ENCODE peak calls at places on chromosomes 1 and 21, in nine cellular contexts. I is cardiac muscle cell; E is psoas muscle; F is sigmoid colon; O is left ventricle myocardium inferior; C is IMR-90; T is CD8-positive, alpha-beta T cell; R is gastrocnemius medialis; Q is colonic mucosa. L is an unnamed sample. For H3K36me3, the result is how much of the 10 kb centered on the place peaks cover.

GRCh38 chr21:29939859-29940245 is at the start of gene GRIK1:
- DNase-seq in I (peak), E (no peak), F (no peak), O (no peak), C (no peak), T (no peak), R (no peak), Q (no peak), L (no peak)

GRCh38 chr1:23114424-23115079 is 54.1 kb downstream of the LUZP1 start:
- DNase-seq in I (peak), E (no peak), F (no peak), O (no peak), C (peak), T (no peak), R (no peak), Q (no peak), L (no peak)

GRCh38 chr1:230153655-230154296 is 86.7 kb downstream of the GALNT2 start:
- DNase-seq in I (no peak), E (no peak), F (peak), O (no peak), C (peak), T (no peak), R (no peak), Q (no peak), L (no peak)

GRCh38 chr1:171352554-171352953 is 38.6 kb downstream of the FMO4 start:
- DNase-seq in I (no peak), E (no peak), F (no peak), O (no peak), C (no peak), T (no peak), R (no peak), Q (no peak), L (no peak)

GRCh38 chr1:244834596-244835275 is 722 bp upstream of the COX20 start:
- DNase-seq in I (peak), E (no peak), F (peak), O (peak), C (peak), T (peak), R (peak), Q (peak), L (peak)

GRCh38 chr1:85550784-85551516 is 29.6 kb upstream of the CCN1 start:
- DNase-seq in I (no peak), E (no peak), F (no peak), O (no peak), C (peak), T (no peak), R (no peak), Q (no peak), L (no peak)

GRCh38 chr21:29172282-29172681 is 41.8 kb downstream of the MAP3K7CL start:
- DNase-seq in I (no peak), E (no peak), F (no peak), O (no peak), C (no peak), T (no peak), R (no peak), Q (no peak), L (no peak)

GRCh38 chr1:44377925-44378784 is 23.1 kb upstream of the ERI3 start:
- DNase-seq in I (peak), E (peak), F (no peak), O (peak), C (peak), T (peak), R (no peak), Q (peak), L (no peak)

GRCh38 chr1:223712184-223712855 is at the start of gene CAPN2:
- DNase-seq in I (peak), E (peak), F (peak), O (peak), C (peak), T (peak), R (peak), Q (peak), L (no peak)

GRCh38 chr1:112358798-112359408 is 37.1 kb upstream of the CTTNBP2NL start:
- DNase-seq in I (peak), E (peak), F (peak), O (peak), C (peak), T (peak), R (peak), Q (peak), L (peak)

GRCh38 chr1:11281518-11282331 is 8.7 kb downstream of the UBIAD1 start:
- DNase-seq in I (no peak), E (no peak), F (peak), O (no peak), C (peak), T (no peak), R (no peak), Q (no peak), L (no peak)

GRCh38 chr1:30819244-30819571 is 61.6 kb upstream of the LAPTM5 start:
- DNase-seq in I (no peak), E (no peak), F (no peak), O (no peak), C (no peak), T (no peak), R (no peak), Q (no peak), L (no peak)

GRCh38 chr1:175978476-175978875 is 228.6 kb downstream of the COP1 start:
- DNase-seq in I (no peak), E (no peak), F (no peak), O (no peak), C (peak), T (no peak), R (no peak), Q (no peak), L (no peak)

GRCh38 chr1:214446772-214447556 is 104.4 kb downstream of the PTPN14 start:
- DNase-seq in I (no peak), E (no peak), F (no peak), O (no peak), C (peak), T (no peak), R (no peak), Q (no peak), L (no peak)

GRCh38 chr21:17783816-17784598 is 35.1 kb downstream of the C21orf91 start:
- DNase-seq in I (no peak), E (no peak), F (no peak), O (no peak), C (no peak), T (peak), R (no peak), Q (no peak), L (no peak)

GRCh38 chr1:37033355-37034291 is 692 bp downstream of the GRIK3 start:
- DNase-seq in I (peak), E (no peak), F (no peak), O (no peak), C (no peak), T (no peak), R (no peak), Q (no peak), L (no peak)

GRCh38 chr21:32190491-32191144 is 88.2 kb downstream of the MIS18A start:
- DNase-seq in I (no peak), E (no peak), F (no peak), O (no peak), C (no peak), T (no peak), R (no peak), Q (no peak), L (no peak)

GRCh38 chr1:27318137-27318536 is 3.8 kb upstream of the TMEM222 start:
- DNase-seq in I (no peak), E (no peak), F (no peak), O (no peak), C (no peak), T (no peak), R (no peak), Q (no peak), L (no peak)

GRCh38 chr1:58628987-58629598 is 52.0 kb upstream of the TACSTD2 start:
- DNase-seq in I (no peak), E (no peak), F (no peak), O (no peak), C (peak), T (no peak), R (no peak), Q (no peak), L (no peak)

GRCh38 chr1:245180496-245180895 is 25.7 kb downstream of the KIF26B start:
- DNase-seq in I (no peak), E (no peak), F (no peak), O (no peak), C (no peak), T (no peak), R (no peak), Q (no peak), L (no peak)

GRCh38 chr1:77825356-77825709 is 45.9 kb downstream of the MIGA1 start:
- DNase-seq in I (peak), E (no peak), F (no peak), O (no peak), C (peak), T (no peak), R (peak), Q (no peak), L (no peak)

DNA sequence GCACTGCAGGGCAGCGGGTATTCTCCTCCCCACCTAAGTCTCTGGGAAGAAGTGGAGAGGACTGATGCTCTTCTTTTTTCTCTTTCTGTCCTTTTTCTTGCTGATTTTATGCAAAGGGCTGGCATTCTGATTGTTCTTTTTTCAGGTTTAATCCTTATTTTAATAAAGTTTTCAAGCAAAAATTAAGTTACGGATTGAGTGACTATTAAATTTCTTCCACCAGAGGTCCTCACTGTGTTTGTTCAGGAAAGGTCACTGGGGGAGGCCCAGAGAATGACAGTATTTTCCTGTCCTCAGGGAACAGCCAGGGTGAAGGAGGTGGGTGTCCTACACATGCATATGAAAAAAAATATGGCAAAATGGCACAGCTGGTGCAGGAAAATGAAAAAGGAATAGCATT is 4.4 kb upstream of the ELF3 start:
- DNase-seq in I (peak), E (no peak), F (no peak), O (no peak), C (no peak), T (no peak), R (no peak), Q (no peak), L (no peak)
- TF ChIP-seq CTCF in I (peak), E (peak), F (no peak), O (peak), C (peak), T (no peak), R (no peak), Q (no peak), L (peak)

GRCh38 chr1:43346636-43347035 is 9.0 kb downstream of the MPL start:
- DNase-seq in I (no peak), E (no peak), F (no peak), O (no peak), C (no peak), T (no peak), R (no peak), Q (no peak), L (no peak)

GRCh38 chr1:43349594-43350306 is 9.0 kb upstream of the CDC20 start:
- DNase-seq in I (peak), E (no peak), F (peak), O (no peak), C (peak), T (no peak), R (no peak), Q (no peak), L (no peak)

GRCh38 chr1:43348343-43348808 is 10.4 kb upstream of the CDC20 start:
- DNase-seq in I (no peak), E (no peak), F (no peak), O (no peak), C (no peak), T (no peak), R (peak), Q (no peak), L (no peak)

GRCh38 chr1:43350976-43351375 is 7.8 kb upstream of the CDC20 start:
- DNase-seq in I (no peak), E (no peak), F (no peak), O (no peak), C (no peak), T (no peak), R (no peak), Q (no peak), L (no peak)

GRCh38 chr1:43348809-43349593 is 9.8 kb upstream of the CDC20 start:
- DNase-seq in I (peak), E (peak), F (peak), O (peak), C (no peak), T (peak), R (peak), Q (peak), L (peak)
- H3K27ac ChIP-seq in I (peak), E (peak), F (peak), O (peak), C (peak), T (peak), R (peak), Q (peak), L (peak)

GRCh38 chr1:155962599-155963211 is 15.6 kb downstream of the ARHGEF2 start:
- DNase-seq in I (no peak), E (no peak), F (no peak), O (no peak), C (no peak), T (no peak), R (peak), Q (peak), L (no peak)
- H3K36me3 ChIP-seq in I (half or more), E (under half), F (half or more), O (half or more), C (half or more), T (half or more), R (half or more), Q (under half), L (half or more)

GRCh38 chr1:182720465-182720864 is 36.1 kb upstream of the RGS8 start:
- DNase-seq in I (peak), E (no peak), F (no peak), O (no peak), C (peak), T (no peak), R (no peak), Q (no peak), L (no peak)
- TF ChIP-seq CTCF in I (peak), E (peak), F (no peak), O (peak), C (no peak), T (no peak), R (no peak), Q (no peak), L (no peak)

DNA sequence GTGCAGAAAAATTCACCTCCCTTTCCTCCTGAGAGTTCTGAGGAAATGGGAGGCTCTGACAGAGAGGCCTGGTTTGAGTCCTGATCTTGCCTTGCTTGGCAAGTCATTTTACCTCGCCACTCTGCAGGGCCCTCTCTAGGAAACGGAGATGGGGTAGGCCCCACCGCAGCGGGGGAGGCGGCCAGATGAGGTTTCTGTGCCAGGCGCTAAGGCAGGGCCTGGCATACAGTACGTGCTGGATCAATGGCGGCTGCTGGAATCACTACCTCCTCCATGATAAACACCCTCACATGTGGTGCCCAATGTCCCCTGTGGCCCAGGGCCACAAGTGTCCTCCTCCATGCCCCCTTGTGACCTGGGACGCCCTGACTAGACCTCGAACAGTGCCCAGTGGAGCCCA is 499 bp upstream of the PLEKHG5 start:
- DNase-seq in I (no peak), E (no peak), F (no peak), O (no peak), C (no peak), T (no peak), R (no peak), Q (no peak), L (no peak)
- H3K27ac ChIP-seq in I (no peak), E (no peak), F (no peak), O (peak), C (peak), T (no peak), R (no peak), Q (no peak), L (no peak)

DNA sequence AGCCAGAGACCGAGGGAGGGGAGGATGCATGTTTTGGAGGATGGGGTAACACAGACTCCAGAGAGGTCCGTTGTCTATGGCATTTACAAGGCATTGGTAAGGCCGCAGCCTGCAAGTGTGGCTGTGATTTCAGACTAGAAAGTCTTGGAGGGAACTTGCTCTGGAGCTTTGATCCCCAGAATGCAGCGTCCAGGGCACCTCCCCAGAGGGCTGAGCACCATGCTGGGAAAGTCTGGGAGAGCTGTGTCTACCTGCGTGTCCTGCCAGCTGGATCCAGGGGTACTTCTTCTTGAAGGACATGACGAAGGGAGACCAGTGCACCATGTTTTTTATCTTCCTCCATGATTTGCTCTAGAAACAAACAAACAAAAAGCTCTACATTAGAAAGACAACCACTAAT is 90.7 kb downstream of the ITPKB start:
- DNase-seq in I (no peak), E (no peak), F (no peak), O (no peak), C (no peak), T (no peak), R (no peak), Q (no peak), L (no peak)
- H3K36me3 ChIP-seq in I (under half), E (under half), F (under half), O (under half), C (under half), T (under half), R (under half), Q (under half), L (under half)

DNA sequence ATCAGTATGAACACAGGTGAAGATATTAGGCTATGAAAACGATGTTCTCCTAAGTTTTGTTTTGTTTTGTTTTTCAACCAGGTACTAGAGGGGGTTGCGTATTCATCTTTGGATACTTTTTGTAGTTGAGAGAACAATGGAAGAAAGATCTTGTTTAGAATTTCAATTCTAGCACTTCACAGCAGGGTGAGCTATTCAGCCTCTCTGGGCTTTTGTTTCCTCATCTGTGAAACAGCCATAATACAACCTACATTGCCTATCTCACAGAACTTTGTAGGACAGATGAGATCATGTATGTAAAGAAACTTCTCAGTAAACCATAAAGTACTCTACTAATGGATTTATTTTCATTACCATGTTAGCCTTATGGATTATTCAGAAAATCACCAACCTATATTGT is 199.5 kb downstream of the GPATCH2 start:
- DNase-seq in I (no peak), E (no peak), F (no peak), O (no peak), C (no peak), T (no peak), R (no peak), Q (no peak), L (no peak)
- TF ChIP-seq CTCF in I (peak), E (no peak), F (no peak), O (no peak), C (no peak), T (no peak), R (no peak), Q (no peak), L (no peak)

DNA sequence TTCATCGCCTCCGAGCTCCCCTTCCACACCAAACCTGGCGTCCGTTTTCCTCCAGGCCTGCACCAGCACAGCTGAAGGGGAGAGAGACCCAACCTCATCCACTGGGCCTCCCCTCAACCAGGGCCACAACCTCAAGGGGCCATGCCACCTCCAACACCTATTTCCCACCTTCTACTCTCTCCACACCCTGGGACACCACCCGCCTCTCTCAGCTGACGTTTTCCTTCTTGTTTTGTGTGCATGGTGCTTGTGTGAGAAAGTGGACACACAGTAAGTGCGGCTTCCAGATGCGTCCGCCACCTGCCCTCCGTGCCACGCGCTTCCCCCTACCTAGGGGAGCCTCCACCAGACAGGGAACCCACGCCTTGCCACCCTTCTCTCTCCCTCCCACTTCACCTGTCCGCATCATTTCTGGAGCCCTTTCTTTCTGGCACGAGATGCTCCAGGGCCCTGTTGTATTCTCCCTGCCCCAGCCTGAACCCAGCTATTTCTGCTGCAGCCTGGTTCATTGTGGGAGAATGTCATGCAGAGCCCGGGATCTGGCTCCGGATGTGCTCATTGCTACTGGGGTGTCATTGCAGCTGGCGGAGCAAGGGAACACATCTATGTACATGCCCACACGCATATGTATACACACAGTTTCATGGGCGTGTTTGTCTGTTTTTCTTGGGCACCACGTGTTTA is 1.3 kb upstream of the GNB1 start:
- DNase-seq in I (no peak), E (no peak), F (no peak), O (no peak), C (no peak), T (no peak), R (no peak), Q (no peak), L (no peak)
- H3K27ac ChIP-seq in I (peak), E (peak), F (peak), O (peak), C (peak), T (peak), R (peak), Q (peak), L (peak)

GRCh38 chr1:110048923-110049601 is 14.6 kb downstream of the STRIP1 start:
- DNase-seq in I (no peak), E (no peak), F (no peak), O (no peak), C (no peak), T (no peak), R (no peak), Q (peak), L (no peak)
- H3K36me3 ChIP-seq in I (half or more), E (under half), F (half or more), O (half or more), C (half or more), T (under half), R (half or more), Q (under half), L (half or more)

L was measured in thoracic aorta.